ENCODE peak calls at places on chromosome 13, in eight cellular contexts. M is stimulated activated CD4-positive, alpha-beta T cell treated with anti-CD3 and anti-CD28 coated beads, Interleukin-4, amount 100 ng/mL, for 48 hours; I is memory B cell; Y is effector memory CD4-positive, alpha-beta T cell; T is body of pancreas; H is activated CD4-positive, alpha-beta T cell treated with anti-CD3 and anti-CD28 coated beads, Interleukin-2, amount 50 U/mL, for 48 hours; W is GM23248; B is CD4-positive, alpha-beta memory T cell. R is an unnamed sample.

GRCh38 chr13:46041335-46041934 is 11.1 kb downstream of the ZC3H13 start:
- DNase-seq in M (no peak), T (no peak), Y (no peak), B (no peak), W (peak), I (no peak), H (no peak), R (no peak)

GRCh38 chr13:51814825-51815650 is 11.1 kb upstream of the DHRS12 start:
- DNase-seq in Y (peak), H (peak), M (peak), W (peak), T (peak), I (peak), B (peak), R (peak)

GRCh38 chr13:49443327-49443688 is 556 bp downstream of the CAB39L start:
- DNase-seq in Y (no peak), B (no peak), T (no peak), H (no peak), I (no peak), M (no peak), W (peak), R (no peak)

GRCh38 chr13:98997738-98998641 is 20.1 kb upstream of the DOCK9 start:
- DNase-seq in H (peak), Y (no peak), I (no peak), B (no peak), T (no peak), W (peak), M (no peak), R (no peak)

GRCh38 chr13:112943309-112944125 is 25.5 kb upstream of the MCF2L start:
- DNase-seq in T (peak), H (peak), I (no peak), M (peak), Y (no peak), W (peak), B (peak), R (peak)

GRCh38 chr13:30690282-30691188 is 44.8 kb upstream of the ALOX5AP start:
- DNase-seq in Y (no peak), M (no peak), I (peak), H (peak), B (peak), T (peak), W (peak), R (peak)

GRCh38 chr13:32878172-32878571 is 138.1 kb upstream of the KL start:
- DNase-seq in T (no peak), H (no peak), Y (no peak), B (no peak), I (no peak), M (no peak), W (peak), R (no peak)

GRCh38 chr13:109976206-109976997 is 190.0 kb upstream of the IRS2 start:
- DNase-seq in M (no peak), T (no peak), Y (no peak), W (no peak), H (no peak), B (no peak), I (no peak), R (no peak)

GRCh38 chr13:106612688-106613087 is 44.8 kb upstream of the ARGLU1 start:
- DNase-seq in T (peak), W (peak), H (no peak), I (no peak), M (no peak), Y (no peak), B (no peak), R (no peak)

GRCh38 chr13:72839831-72840426 is 58.0 kb downstream of the PIBF1 start:
- DNase-seq in W (peak), I (peak), H (peak), B (peak), Y (peak), M (peak), T (peak), R (peak)

GRCh38 chr13:110813646-110814624 is 100.4 kb downstream of the ING1 start:
- DNase-seq in M (no peak), W (no peak), H (no peak), B (no peak), Y (no peak), I (no peak), T (no peak), R (no peak)

GRCh38 chr13:94362411-94362909 is 117.0 kb downstream of the DCT start:
- DNase-seq in I (peak), T (peak), W (peak), M (peak), Y (peak), H (peak), B (peak), R (peak)

GRCh38 chr13:51380269-51380668 is 40.8 kb downstream of the SERPINE3 start:
- DNase-seq in W (peak), B (no peak), Y (no peak), H (no peak), M (no peak), I (no peak), T (peak), R (no peak)

GRCh38 chr13:22009937-22010336 is 339.1 kb downstream of the FGF9 start:
- DNase-seq in B (no peak), T (no peak), I (no peak), H (no peak), W (no peak), Y (no peak), M (no peak), R (no peak)

GRCh38 chr13:36628986-36629385 is 44.8 kb upstream of the SERTM1 start:
- DNase-seq in B (no peak), I (no peak), Y (no peak), W (no peak), M (no peak), H (no peak), T (no peak), R (no peak)

GRCh38 chr13:85379433-85379832 is 419.8 kb downstream of the SLITRK6 start:
- DNase-seq in T (no peak), Y (no peak), I (no peak), W (no peak), M (no peak), B (no peak), H (no peak), R (no peak)

GRCh38 chr13:35388979-35389378 is 87.5 kb downstream of the MAB21L1 start:
- DNase-seq in Y (no peak), T (no peak), M (no peak), B (no peak), H (no peak), W (peak), I (no peak), R (no peak)

GRCh38 chr13:28704919-28705318 is 13.9 kb downstream of the SLC46A3 start:
- DNase-seq in B (no peak), W (no peak), T (no peak), Y (no peak), I (no peak), M (no peak), H (no peak), R (no peak)

GRCh38 chr13:26518433-26519084 is 38.9 kb upstream of the WASF3 start:
- DNase-seq in Y (no peak), M (no peak), T (no peak), W (no peak), B (no peak), I (no peak), H (no peak), R (no peak)

R was measured in stimulated activated naive B cell treated with anti-CD40 and anti-IgM and Interleukin-4, amounts not matched to agents 10 μg/mL and 1 μg/mL and 100 μg/mL, for 72 hours.